ENCODE peak calls at places on chromosome 15, in ten cellular contexts. M is activated CD8-positive, alpha-beta T cell treated with anti-CD3 and anti-CD28 coated beads for 36 hours; L is T47D; W is fibroblast of lung; G is coronary artery; U is WTC11; S is activated CD4-positive, alpha-beta T cell treated with anti-CD3 and anti-CD28 coated beads, Interleukin-2, amount 10 ng/mL, durations not matched to agents 7 days and 5 days; V is GM13976; C is stimulated activated CD4-positive, alpha-beta T cell treated with anti-CD3 and anti-CD28 coated beads, Interleukin-12 subunit alpha, Interleukin-12 subunit beta, amount 100 ng/mL, for 4 hours; R is GM10248. D is an unnamed sample.

GRCh38 chr15:67803996-67804843 is 21.1 kb upstream of the SKOR1 start:
- DNase-seq in M (no peak), L (no peak), W (no peak), G (no peak), U (peak; percentile 73), S (no peak), V (no peak), C (no peak), R (no peak), D (no peak)

GRCh38 chr15:69475769-69476358 is 23.2 kb downstream of the RPLP1 start:
- DNase-seq in M (peak; percentile 81), L (peak; percentile 90), W (peak; percentile 58), G (peak; percentile 75), U (peak; percentile 83), S (peak; percentile 75), V (peak; percentile 77), C (peak; percentile 73), R (peak; percentile 70), D (peak; percentile 85)

GRCh38 chr15:38362355-38362754 is 91.6 kb upstream of the FAM98B start:
- DNase-seq in M (no peak), L (no peak), W (no peak), G (no peak), U (no peak), S (no peak), V (no peak), C (no peak), R (no peak), D (no peak)

GRCh38 chr15:84598993-84599392 is 1.8 kb upstream of the ZSCAN2 start:
- DNase-seq in M (peak; percentile 51), L (peak; percentile 63), W (peak; percentile 55), G (no peak), U (peak; percentile 59), S (peak; percentile 26), V (peak; percentile 58), C (no peak), R (no peak), D (peak; percentile 77)

GRCh38 chr15:80984856-80985255 is 4.8 kb downstream of the MESD start:
- DNase-seq in M (no peak), L (peak; percentile 60), W (no peak), G (no peak), U (no peak), S (no peak), V (no peak), C (no peak), R (no peak), D (no peak)

GRCh38 chr15:60751985-60752952 is 273.3 kb upstream of the ICE2 start:
- DNase-seq in M (no peak), L (peak; percentile 24), W (peak; percentile 62), G (no peak), U (no peak), S (no peak), V (no peak), C (no peak), R (no peak), D (peak; percentile 35)

GRCh38 chr15:60217161-60217560 is 180.6 kb downstream of the ANXA2 start:
- DNase-seq in M (no peak), L (no peak), W (no peak), G (no peak), U (no peak), S (no peak), V (no peak), C (no peak), R (no peak), D (no peak)

GRCh38 chr15:77057072-77057471 is 13.8 kb downstream of the TSPAN3 start:
- DNase-seq in M (no peak), L (no peak), W (no peak), G (no peak), U (no peak), S (no peak), V (no peak), C (no peak), R (no peak), D (no peak)

GRCh38 chr15:89441295-89441762 is 55.1 kb downstream of the RHCG start:
- DNase-seq in M (no peak), L (peak; percentile 60), W (no peak), G (no peak), U (no peak), S (no peak), V (peak; percentile 88), C (no peak), R (peak; percentile 89), D (peak; percentile 59)

GRCh38 chr15:56835598-56836275 is 82.7 kb upstream of the TCF12 start:
- DNase-seq in M (no peak), L (peak; percentile 26), W (no peak), G (no peak), U (no peak), S (no peak), V (no peak), C (no peak), R (no peak), D (peak; percentile 30)

GRCh38 chr15:48001393-48002059 is 119.3 kb upstream of the SLC24A5 start:
- DNase-seq in M (no peak), L (no peak), W (no peak), G (no peak), U (no peak), S (no peak), V (peak; percentile 32), C (no peak), R (peak; percentile 35), D (no peak)

GRCh38 chr15:55915876-55916567 is 77.4 kb downstream of the NEDD4 start:
- DNase-seq in M (no peak), L (no peak), W (peak; percentile 63), G (no peak), U (no peak), S (no peak), V (no peak), C (no peak), R (no peak), D (no peak)

GRCh38 chr15:64623347-64624024 is 151.9 kb downstream of the RBPMS2 start:
- DNase-seq in M (peak; percentile 75), L (no peak), W (no peak), G (no peak), U (no peak), S (no peak), V (no peak), C (no peak), R (no peak), D (no peak)

GRCh38 chr15:20353966-20354883 is 187.4 kb downstream of the GOLGA6L6 start:
- DNase-seq in M (no peak), L (no peak), W (no peak), G (peak; percentile 72), U (peak; percentile 8), S (peak; percentile 27), V (peak; percentile 45), C (no peak), R (peak; percentile 20), D (no peak)

GRCh38 chr15:68871507-68871906 is 50.8 kb upstream of the ANP32A start:
- DNase-seq in M (no peak), L (no peak), W (no peak), G (no peak), U (no peak), S (no peak), V (no peak), C (no peak), R (no peak), D (no peak)

GRCh38 chr15:53446376-53446775 is 313.1 kb downstream of the WDR72 start:
- DNase-seq in M (no peak), L (no peak), W (no peak), G (no peak), U (no peak), S (no peak), V (no peak), C (no peak), R (no peak), D (no peak)

GRCh38 chr15:52382647-52383046 is 87.0 kb upstream of the MYO5C start:
- DNase-seq in M (no peak), L (no peak), W (no peak), G (no peak), U (no peak), S (no peak), V (peak; percentile 14), C (no peak), R (peak; percentile 22), D (no peak)

GRCh38 chr15:36880226-36880912 is 220.0 kb downstream of the MEIS2 start:
- DNase-seq in M (no peak), L (no peak), W (no peak), G (no peak), U (peak; percentile 78), S (no peak), V (no peak), C (no peak), R (no peak), D (no peak)

GRCh38 chr15:70569139-70569717 is 194.1 kb downstream of the UACA start:
- DNase-seq in M (no peak), L (peak; percentile 77), W (peak; percentile 66), G (peak; percentile 58), U (no peak), S (no peak), V (no peak), C (no peak), R (no peak), D (peak; percentile 44)

GRCh38 chr15:68997930-68998777 is 16.3 kb upstream of the NOX5 start:
- DNase-seq in M (no peak), L (no peak), W (no peak), G (peak; percentile 22), U (no peak), S (no peak), V (no peak), C (no peak), R (no peak), D (no peak)

GRCh38 chr15:100914876-100915275 is 4.3 kb upstream of the LRRK1 start:
- DNase-seq in M (no peak), L (peak; percentile 65), W (no peak), G (peak; percentile 36), U (no peak), S (no peak), V (no peak), C (no peak), R (no peak), D (no peak)

GRCh38 chr15:70116317-70116716 is 18.6 kb upstream of the TLE3 start:
- DNase-seq in M (no peak), L (no peak), W (no peak), G (no peak), U (no peak), S (no peak), V (no peak), C (no peak), R (no peak), D (no peak)

GRCh38 chr15:62026707-62027565 is 33.3 kb downstream of the VPS13C start:
- DNase-seq in M (no peak), L (no peak), W (no peak), G (no peak), U (no peak), S (no peak), V (no peak), C (no peak), R (no peak), D (no peak)

GRCh38 chr15:71708052-71708432 is 102.3 kb upstream of the NR2E3 start:
- DNase-seq in M (no peak), L (no peak), W (no peak), G (no peak), U (no peak), S (no peak), V (no peak), C (no peak), R (no peak), D (no peak)

GRCh38 chr15:64856429-64857145 is 14.9 kb downstream of the PLEKHO2 start:
- DNase-seq in M (no peak), L (no peak), W (peak; percentile 72), G (no peak), U (no peak), S (no peak), V (no peak), C (no peak), R (no peak), D (peak; percentile 80)

GRCh38 chr15:54373332-54373731 is 395.1 kb downstream of the UNC13C start:
- DNase-seq in M (no peak), L (no peak), W (no peak), G (no peak), U (no peak), S (no peak), V (no peak), C (no peak), R (no peak), D (no peak)

GRCh38 chr15:100922192-100923040 is 3.3 kb downstream of the LRRK1 start:
- DNase-seq in M (no peak), L (no peak), W (no peak), G (no peak), U (no peak), S (no peak), V (peak; percentile 61), C (no peak), R (peak; percentile 63), D (no peak)

GRCh38 chr15:101070024-101070423 is 150.9 kb downstream of the LRRK1 start:
- DNase-seq in M (no peak), L (no peak), W (no peak), G (no peak), U (no peak), S (no peak), V (no peak), C (no peak), R (no peak), D (no peak)